ENCODE peak calls at places on chromosomes 4 and X, in five cellular contexts. F, X, W, B and D are unnamed samples.

GRCh38 chr4:123921339-123921738 is 524.7 kb downstream of the SPRY1 start:
- DNase-seq in X (no peak), B (no peak), W (no peak), F (no peak), D (no peak)

GRCh38 chr4:110184124-110184790 is 14.2 kb downstream of the ELOVL6 start:
- DNase-seq in W (peak; percentile 29), B (peak; percentile 47), X (no peak), F (no peak), D (no peak)

GRCh38 chr4:158025131-158025530 is 147.7 kb downstream of the GASK1B start:
- DNase-seq in F (no peak), X (no peak), B (no peak), W (peak; percentile 60), D (no peak)

GRCh38 chr4:75671802-75672421 is 1.3 kb downstream of the G3BP2 start:
- DNase-seq in W (peak; percentile 11), X (no peak), B (peak; percentile 29), F (no peak), D (peak; percentile 10)

GRCh38 chr4:125421547-125421946 is 106.8 kb downstream of the FAT4 start:
- DNase-seq in F (no peak), B (peak; percentile 3), W (no peak), X (no peak), D (no peak)

GRCh38 chrX:131650637-131651410 is 107.0 kb downstream of the OR13H1 start:
- DNase-seq in X (no peak), F (no peak), B (no peak), W (no peak), D (no peak)

GRCh38 chr4:182855312-182855711 is 61.9 kb downstream of the DCTD start:
- DNase-seq in F (no peak), W (no peak), X (no peak), B (no peak), D (peak; percentile 46)

GRCh38 chrX:13287816-13288215 is 32.0 kb downstream of the ATXN3L start:
- DNase-seq in B (peak; percentile 63), F (no peak), X (no peak), W (peak; percentile 62), D (no peak)

GRCh38 chr4:156336516-156336915 is 382.9 kb upstream of the CTSO start:
- DNase-seq in W (peak; percentile 35), B (no peak), X (no peak), F (no peak), D (no peak)

GRCh38 chr4:187227907-187228699 is 504.4 kb upstream of the FAT1 start:
- DNase-seq in F (peak; percentile 28), B (no peak), W (peak; percentile 13), X (no peak), D (no peak)

GRCh38 chrX:37975421-37975820 is 30.9 kb upstream of the SYTL5 start:
- DNase-seq in X (no peak), F (no peak), B (no peak), W (no peak), D (no peak)

GRCh38 chr4:154877110-154877760 is 96.2 kb downstream of the RBM46 start:
- DNase-seq in F (no peak), W (peak; percentile 2), B (peak; percentile 94), X (no peak), D (peak; percentile 28)

GRCh38 chrX:58051346-58051745 is 141.1 kb upstream of the ZXDA start:
- DNase-seq in B (no peak), X (no peak), F (no peak), W (no peak), D (no peak)

GRCh38 chr4:151087467-151087866 is 12.0 kb upstream of the RPS3A start:
- DNase-seq in X (no peak), B (no peak), W (no peak), F (no peak), D (no peak)